ENCODE peak calls at places on chromosomes 16 and 17, in four cellular contexts. S is frontal cortex, K is MM.1S, N is MV-4-11. L is an unnamed sample.

GRCh38 chr17:80452173-80452915 is 24.1 kb downstream of the NPTX1 start:
- DNase-seq in N (no peak), S (no peak), K (no peak), L (peak; percentile 81)

GRCh38 chr17:45341389-45342158 is 24.8 kb upstream of the MAP3K14 start:
- DNase-seq in N (no peak), K (no peak), S (no peak), L (no peak)

GRCh38 chr17:57694051-57694450 is 51.0 kb downstream of the CCDC182 start:
- DNase-seq in K (no peak), N (no peak), S (no peak), L (no peak)

GRCh38 chr16:26569793-26570192 is 496.9 kb upstream of the C16orf82 start:
- DNase-seq in N (no peak), S (peak; percentile 23), K (peak; percentile 43), L (no peak)

GRCh38 chr16:88884569-88885271 is 18.3 kb upstream of the PABPN1L start:
- DNase-seq in K (no peak), N (no peak), S (no peak), L (no peak)

GRCh38 chr17:82008941-82009405 is 13.7 kb downstream of the CENPX start:
- DNase-seq in K (no peak), N (no peak), S (no peak), L (no peak)

GRCh38 chr16:66653581-66654350 is 42.8 kb downstream of the CMTM4 start:
- DNase-seq in K (no peak), N (peak; percentile 60), S (no peak), L (no peak)

GRCh38 chr16:17768257-17768656 is 297.5 kb upstream of the XYLT1 start:
- DNase-seq in S (no peak), N (no peak), K (no peak), L (no peak)

GRCh38 chr17:47267354-47267828 is 13.8 kb downstream of the ITGB3 start:
- DNase-seq in S (no peak), N (no peak), K (no peak), L (no peak)

GRCh38 chr17:81429353-81429774 is 34.1 kb downstream of the BAHCC1 start:
- DNase-seq in N (no peak), S (peak; percentile 77), K (no peak), L (peak; percentile 55)

GRCh38 chr16:21163576-21163975 is 5.1 kb downstream of the LDAF1 start:
- DNase-seq in K (no peak), S (no peak), N (no peak), L (no peak)

GRCh38 chr17:27553019-27553511 is 77.9 kb upstream of the LGALS9 start:
- DNase-seq in N (no peak), S (no peak), K (no peak), L (no peak)

GRCh38 chr17:59725691-59726090 is 18.2 kb downstream of the VMP1 start:
- DNase-seq in S (no peak), K (no peak), N (peak; percentile 86), L (no peak)

GRCh38 chr17:75909812-75910274 is 5.2 kb upstream of the MRPL38 start:
- DNase-seq in S (no peak), N (no peak), K (no peak), L (no peak)

GRCh38 chr17:64343833-64344637 is 46.6 kb downstream of the PECAM1 start:
- DNase-seq in K (peak; percentile 38), N (peak; percentile 61), S (peak; percentile 55), L (no peak)

GRCh38 chr17:4584125-4584834 is at the start of gene SMTNL2:
- DNase-seq in S (peak; percentile 73), K (no peak), N (no peak), L (no peak)

L was measured in DMS 273 treated with DMSO at 0.1 percent for 48 hours.